ENCODE peak calls at places on chromosomes 4 and X, in eight cellular contexts. P is A549, H is fibroblast of lung, M is H9, F is IMR-90, R is neural progenitor cell, V is mammary epithelial cell, Z is GM23248. O is an unnamed sample.
A peak's percentile ranks its signal among the peaks of the same experiment; 100 is the strongest.

GRCh38 chrX:47610506-47610905 is 9.2 kb downstream of the SYN1 start:
- DNase-seq in P (no peak), H (no peak), M (no peak), F (no peak), R (no peak), V (no peak), Z (no peak), O (no peak)

GRCh38 chr4:183074288-183074990 is 24.6 kb upstream of the WWC2 start:
- DNase-seq in P (no peak), H (no peak), M (peak; percentile 36), F (peak; percentile 32), R (peak; percentile 2), V (no peak), Z (peak; percentile 53), O (no peak)

GRCh38 chr4:62676962-62677361 is 1476.8 kb downstream of the ADGRL3 start:
- DNase-seq in P (no peak), H (no peak), M (no peak), F (no peak), R (no peak), V (no peak), Z (no peak), O (no peak)

GRCh38 chr4:78426972-78427371 is 124.6 kb upstream of the ANXA3 start:
- DNase-seq in P (no peak), H (no peak), M (no peak), F (no peak), R (peak; percentile 32), V (no peak), Z (no peak), O (no peak)

GRCh38 chr4:100948911-100949310 is 398.4 kb downstream of the PPP3CA start:
- DNase-seq in P (no peak), H (no peak), M (no peak), F (no peak), R (no peak), V (no peak), Z (no peak), O (no peak)

GRCh38 chrX:22698151-22698550 is 301.6 kb upstream of the DDX53 start:
- DNase-seq in P (no peak), H (no peak), M (no peak), F (no peak), R (no peak), V (no peak), Z (no peak), O (no peak)

GRCh38 chr4:129136433-129136832 is 40.5 kb downstream of the C4orf33 start:
- DNase-seq in P (no peak), H (no peak), M (no peak), F (no peak), R (no peak), V (no peak), Z (no peak), O (no peak)

GRCh38 chr4:25938251-25939186 is 24.5 kb downstream of the SMIM20 start:
- DNase-seq in P (no peak), H (peak; percentile 87), M (no peak), F (peak; percentile 77), R (no peak), V (peak; percentile 70), Z (peak; percentile 94), O (no peak)

GRCh38 chr4:73257995-73258667 is 467 bp downstream of the ANKRD17 start:
- DNase-seq in P (peak; percentile 8), H (peak; percentile 41), M (peak; percentile 46), F (peak; percentile 32), R (no peak), V (peak; percentile 21), Z (peak; percentile 67), O (no peak)

GRCh38 chrX:86455495-86455894 is 307.2 kb downstream of the DACH2 start:
- DNase-seq in P (no peak), H (peak; percentile 0), M (no peak), F (no peak), R (peak; percentile 27), V (no peak), Z (no peak), O (no peak)

GRCh38 chrX:78011846-78012245 is 42.4 kb upstream of the PGAM4 start:
- DNase-seq in P (no peak), H (no peak), M (no peak), F (peak; percentile 48), R (no peak), V (no peak), Z (peak; percentile 31), O (no peak)

GRCh38 chrX:116873678-116874077 is 410.9 kb upstream of the CT83 start:
- DNase-seq in P (no peak), H (peak; percentile 1), M (no peak), F (no peak), R (no peak), V (peak; percentile 45), Z (peak; percentile 82), O (no peak)

GRCh38 chr4:67500373-67500772 is 44.9 kb downstream of the CENPC start:
- DNase-seq in P (no peak), H (no peak), M (no peak), F (no peak), R (no peak), V (no peak), Z (no peak), O (no peak)

GRCh38 chrX:1815456-1816175 is 200.8 kb downstream of the ASMT start:
- DNase-seq in P (no peak), H (no peak), M (no peak), F (no peak), R (no peak), V (no peak), Z (no peak), O (no peak)

GRCh38 chr4:76772498-76773106 is 125.3 kb downstream of the SOWAHB start:
- DNase-seq in P (no peak), H (peak; percentile 76), M (no peak), F (peak; percentile 87), R (no peak), V (no peak), Z (peak; percentile 86), O (no peak)

DNA sequence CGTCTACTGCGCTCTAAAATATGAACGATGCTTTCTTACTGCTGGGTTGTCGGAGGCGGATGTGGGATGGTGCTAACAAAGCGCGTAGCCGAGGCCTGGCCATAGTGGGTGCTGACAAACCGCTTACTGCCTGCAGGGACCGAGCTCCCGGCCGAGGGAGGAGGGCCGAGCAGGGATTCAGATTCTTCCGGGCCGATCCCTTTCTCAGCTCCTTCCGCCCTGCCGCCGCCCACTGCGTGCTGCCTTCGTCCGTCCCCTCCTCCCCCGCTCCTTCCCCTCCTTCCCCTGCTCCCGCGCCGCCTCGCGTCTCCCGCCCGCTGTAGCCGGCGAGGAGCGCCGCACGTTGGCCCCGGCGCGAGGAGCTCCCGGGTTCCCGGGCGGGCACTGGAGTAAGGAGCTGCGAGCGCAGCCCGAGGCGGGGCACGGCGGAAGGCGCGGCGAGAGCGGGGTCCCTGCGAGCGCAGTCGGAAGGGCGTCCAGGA is at the start of gene STK32B:
- DNase-seq in P (peak; percentile 64), H (peak; percentile 60), M (peak; percentile 77), F (peak; percentile 82), R (peak; percentile 88), V (peak; percentile 80), Z (peak; percentile 86), O (no peak)
- H3K27ac ChIP-seq in P (peak within 1 kb of the TSS; percentile 94), H (no peak within 1 kb of the TSS), M (no peak within 1 kb of the TSS), F (peak within 1 kb of the TSS; percentile 61), R (no peak within 1 kb of the TSS), V (no peak within 1 kb of the TSS), Z (no peak within 1 kb of the TSS), O (peak within 1 kb of the TSS; percentile 20)

GRCh38 chrX:7111518-7111917 is 36.0 kb upstream of the STS start:
- DNase-seq in P (no peak), H (no peak), M (no peak), F (no peak), R (no peak), V (no peak), Z (no peak), O (no peak)

GRCh38 chrX:7110821-7111276 is 36.7 kb upstream of the STS start:
- DNase-seq in P (no peak), H (no peak), M (no peak), F (no peak), R (no peak), V (peak; percentile 18), Z (no peak), O (no peak)

GRCh38 chrX:7108995-7109634 is 38.4 kb upstream of the STS start:
- DNase-seq in P (no peak), H (no peak), M (no peak), F (no peak), R (peak; percentile 64), V (no peak), Z (peak; percentile 15), O (no peak)

GRCh38 chrX:7112071-7112470 is 35.4 kb upstream of the STS start:
- DNase-seq in P (no peak), H (no peak), M (no peak), F (no peak), R (no peak), V (no peak), Z (no peak), O (no peak)

GRCh38 chrX:7109838-7110793 is 37.4 kb upstream of the STS start:
- DNase-seq in P (no peak), H (no peak), M (no peak), F (no peak), R (peak; percentile 15), V (no peak), Z (no peak), O (no peak)
- H3K4me1 ChIP-seq in P (peaks cover 3% of the 10 kb centered on the region), H (peaks cover 3% of the 10 kb centered on the region), M (peaks cover 7% of the 10 kb centered on the region), F (peaks cover 5% of the 10 kb centered on the region), R (peaks cover 16% of the 10 kb centered on the region), V (peaks cover 10% of the 10 kb centered on the region), Z (no peaks in the 10 kb centered on the region), O (peaks cover 11% of the 10 kb centered on the region)

GRCh38 chr4:151606061-151606460 is 154.7 kb downstream of the GATB start:
- DNase-seq in P (no peak), H (no peak), M (no peak), F (no peak), R (no peak), V (no peak), Z (no peak), O (no peak)

GRCh38 chr4:151603377-151603776 is 157.4 kb downstream of the GATB start:
- DNase-seq in P (no peak), H (no peak), M (no peak), F (no peak), R (no peak), V (no peak), Z (no peak), O (no peak)

GRCh38 chr4:151600432-151600831 is 160.4 kb downstream of the GATB start:
- DNase-seq in P (no peak), H (no peak), M (no peak), F (peak; percentile 20), R (no peak), V (peak; percentile 64), Z (peak; percentile 18), O (no peak)

GRCh38 chr4:151605215-151605614 is 155.6 kb downstream of the GATB start:
- DNase-seq in P (no peak), H (no peak), M (no peak), F (no peak), R (no peak), V (no peak), Z (no peak), O (no peak)

DNA sequence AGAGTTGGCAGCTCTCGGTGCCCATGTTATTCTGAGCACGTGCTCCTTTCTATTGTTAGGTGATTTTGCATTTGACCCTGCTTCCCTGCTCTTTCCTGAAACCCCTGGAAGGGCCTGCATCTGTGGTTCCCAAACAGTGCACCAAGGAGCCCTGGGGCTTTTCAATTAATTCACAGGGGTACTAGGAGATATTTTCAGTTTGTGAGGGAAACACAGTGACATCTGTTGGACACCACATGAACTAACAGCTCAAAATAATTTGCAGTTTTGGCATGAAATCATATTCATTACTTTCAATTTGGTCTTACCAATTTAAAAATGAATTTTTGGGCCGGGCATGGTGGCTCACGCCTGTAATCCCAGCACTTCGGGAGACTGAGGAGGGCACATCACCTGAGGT is 156.6 kb downstream of the GATB start:
- DNase-seq in P (peak; percentile 6), H (peak; percentile 48), M (no peak), F (peak; percentile 32), R (no peak), V (no peak), Z (peak; percentile 57), O (no peak)
- H3K4me2 ChIP-seq in P (no peak overlapping the region), H (no peak overlapping the region), M (no peak overlapping the region), F (no peak overlapping the region), R (no peak overlapping the region), V (no peak overlapping the region), Z (no peak overlapping the region), O (no peak overlapping the region)

GRCh38 chrX:11532291-11533075 is 133.2 kb downstream of the ARHGAP6 start:
- DNase-seq in P (no peak), H (peak; percentile 37), M (peak; percentile 39), F (peak; percentile 9), R (no peak), V (no peak), Z (no peak), O (no peak)
- H3K27ac ChIP-seq in P (no peak overlapping the region), H (no peak overlapping the region), M (no peak overlapping the region), F (no peak overlapping the region), R (no peak overlapping the region), V (no peak overlapping the region), Z (no peak overlapping the region), O (no peak overlapping the region)